ENCODE peak calls at places on chromosomes 1 and 21, in six cellular contexts. G, Q, N, J, F and E are unnamed samples.
A peak's percentile ranks its signal among the peaks of the same experiment; 100 is the strongest.

GRCh38 chr1:21547876-21548275 is 38.7 kb downstream of the ALPL start:
- DNase-seq in G (no peak), Q (no peak), N (no peak), J (no peak), F (no peak), E (no peak)

GRCh38 chr1:77354536-77354935 is 72.7 kb downstream of the AK5 start:
- DNase-seq in G (no peak), Q (no peak), N (no peak), J (no peak), F (no peak), E (no peak)

GRCh38 chr1:173400387-173400995 is 76.6 kb upstream of the PRDX6 start:
- DNase-seq in G (no peak), Q (no peak), N (no peak), J (no peak), F (no peak), E (no peak)

GRCh38 chr1:209435654-209436566 is 147.6 kb upstream of the CAMK1G start:
- DNase-seq in G (peak; percentile 48), Q (no peak), N (peak; percentile 74), J (peak; percentile 60), F (peak; percentile 68), E (peak; percentile 97)

GRCh38 chr1:235050911-235051360 is 77.7 kb downstream of the TOMM20 start:
- DNase-seq in G (peak; percentile 49), Q (peak; percentile 85), N (no peak), J (no peak), F (no peak), E (no peak)

GRCh38 chr1:220367833-220368232 is 95.6 kb upstream of the RAB3GAP2 start:
- DNase-seq in G (no peak), Q (no peak), N (no peak), J (no peak), F (no peak), E (no peak)

GRCh38 chr1:2119886-2120285 is 69.7 kb downstream of the PRKCZ start:
- DNase-seq in G (no peak), Q (no peak), N (no peak), J (no peak), F (no peak), E (no peak)

GRCh38 chr1:167995038-167995437 is 58.2 kb upstream of the MPC2 start:
- DNase-seq in G (no peak), Q (no peak), N (no peak), J (no peak), F (no peak), E (no peak)

GRCh38 chr1:24558902-24559791 is 3.3 kb downstream of the NCMAP start:
- DNase-seq in G (peak; percentile 39), Q (peak; percentile 66), N (no peak), J (peak; percentile 83), F (no peak), E (peak; percentile 87)

GRCh38 chr21:21283810-21284209 is 285.6 kb downstream of the NCAM2 start:
- DNase-seq in G (no peak), Q (no peak), N (no peak), J (no peak), F (no peak), E (no peak)

GRCh38 chr1:204466416-204467405 is 27.9 kb downstream of the PIK3C2B start:
- DNase-seq in G (peak; percentile 57), Q (peak; percentile 85), N (no peak), J (no peak), F (no peak), E (no peak)

GRCh38 chr21:38134084-38134873 is 122.5 kb upstream of the KCNJ15 start:
- DNase-seq in G (no peak), Q (no peak), N (no peak), J (no peak), F (no peak), E (peak; percentile 21)

GRCh38 chr21:38771536-38771935 is 34.2 kb upstream of the ETS2 start:
- DNase-seq in G (no peak), Q (no peak), N (no peak), J (no peak), F (no peak), E (no peak)

GRCh38 chr1:81804320-81804719 is 3.6 kb downstream of the ADGRL2 start:
- DNase-seq in G (no peak), Q (no peak), N (no peak), J (no peak), F (no peak), E (no peak)

GRCh38 chr1:226577401-226578180 is 29.0 kb downstream of the STUM start:
- DNase-seq in G (no peak), Q (no peak), N (no peak), J (no peak), F (no peak), E (no peak)

GRCh38 chr21:38859852-38860251 is 54.1 kb downstream of the ETS2 start:
- DNase-seq in G (no peak), Q (no peak), N (no peak), J (no peak), F (no peak), E (no peak)

GRCh38 chr1:204112876-204113730 is 38.7 kb downstream of the ETNK2 start:
- DNase-seq in G (no peak), Q (no peak), N (no peak), J (no peak), F (no peak), E (no peak)

GRCh38 chr1:184479435-184480202 is 92.8 kb downstream of the C1orf21 start:
- DNase-seq in G (no peak), Q (no peak), N (no peak), J (no peak), F (no peak), E (no peak)
- TF ChIP-seq CTCF in G (no peak), Q (no peak), N (no peak), J (no peak), F (no peak), E (no peak)

GRCh38 chr1:199242601-199243000 is 603.8 kb downstream of the PTPRC start:
- DNase-seq in G (no peak), Q (no peak), N (no peak), J (no peak), F (no peak), E (no peak)

GRCh38 chr1:199242162-199242561 is 603.3 kb downstream of the PTPRC start:
- DNase-seq in G (no peak), Q (no peak), N (peak; percentile 16), J (no peak), F (no peak), E (no peak)

GRCh38 chr1:199247891-199248290 is 609.1 kb downstream of the PTPRC start:
- DNase-seq in G (no peak), Q (no peak), N (no peak), J (no peak), F (no peak), E (no peak)

GRCh38 chr1:199246716-199247115 is 607.9 kb downstream of the PTPRC start:
- DNase-seq in G (no peak), Q (no peak), N (no peak), J (no peak), F (no peak), E (no peak)

DNA sequence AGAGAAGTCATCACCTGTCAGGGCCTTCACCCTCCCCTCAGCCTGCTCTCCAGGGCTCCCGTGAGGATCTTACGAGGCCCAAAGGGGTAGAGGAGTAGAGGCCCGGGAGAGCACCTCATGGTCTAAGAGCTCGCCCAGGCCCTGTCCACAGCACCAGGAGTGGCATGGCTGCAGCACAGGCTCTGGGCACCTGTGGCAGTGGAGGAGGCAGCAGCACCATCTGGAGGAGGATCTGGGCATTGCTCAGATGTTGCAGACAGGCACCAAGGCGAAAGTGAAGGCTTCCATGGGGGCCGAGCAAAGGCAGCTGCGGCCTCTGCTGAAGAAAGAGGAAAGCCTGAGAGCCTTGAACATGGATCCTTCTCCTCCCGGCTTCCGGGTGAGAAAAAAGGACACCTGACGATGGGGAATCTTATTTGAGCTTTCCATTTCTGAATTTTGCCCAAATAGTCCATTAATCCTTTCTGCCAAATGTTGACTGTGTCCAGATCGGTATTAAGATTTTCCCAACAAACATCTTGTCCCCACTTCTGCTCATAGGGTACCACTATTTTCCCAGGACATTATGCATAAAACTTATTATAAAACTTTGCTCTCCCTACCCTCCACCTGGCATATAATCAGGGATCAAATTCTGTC is 604.7 kb downstream of the PTPRC start:
- DNase-seq in G (peak; percentile 27), Q (no peak), N (peak; percentile 74), J (peak; percentile 54), F (no peak), E (peak; percentile 71)
- TF ChIP-seq CTCF in G (peak; percentile 59), Q (no peak), N (peak; percentile 73), J (peak; percentile 47), F (no peak), E (peak; percentile 90)

GRCh38 chr1:3349161-3349967 is 105.1 kb upstream of the ARHGEF16 start:
- DNase-seq in G (peak; percentile 89), Q (no peak), N (peak; percentile 33), J (no peak), F (no peak), E (no peak)
- TF ChIP-seq CTCF in G (no peak), Q (peak; percentile 24), N (peak; percentile 53), J (no peak), F (no peak), E (no peak)

DNA sequence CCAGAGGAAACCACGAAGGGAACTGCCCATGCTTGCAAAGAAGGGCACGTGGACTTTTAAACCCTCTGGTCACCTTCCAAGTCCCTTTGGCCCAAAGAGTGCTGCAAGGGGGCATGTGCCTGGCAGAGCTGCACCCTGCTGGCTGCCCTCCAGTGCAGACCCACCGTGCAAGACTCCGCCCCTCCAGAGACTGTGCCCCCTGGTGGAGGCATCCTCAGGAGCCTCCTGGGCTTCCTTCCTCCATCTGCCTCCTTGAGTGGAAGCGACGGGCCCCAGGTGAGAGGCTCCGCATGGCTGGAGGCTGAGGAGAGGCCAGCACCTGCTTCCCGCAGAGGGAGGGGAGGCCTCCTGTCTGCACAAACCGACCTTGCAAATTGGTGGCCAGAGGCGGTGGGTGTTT is 100.7 kb downstream of the CRYAA start:
- DNase-seq in G (no peak), Q (no peak), N (peak; percentile 28), J (no peak), F (no peak), E (peak; percentile 30)
- TF ChIP-seq CTCF in G (no peak), Q (no peak), N (peak; percentile 60), J (no peak), F (no peak), E (no peak)

GRCh38 chr1:177185209-177185608 is 14.5 kb downstream of the BRINP2 start:
- DNase-seq in G (no peak), Q (no peak), N (peak; percentile 35), J (no peak), F (no peak), E (peak; percentile 35)
- TF ChIP-seq CTCF in G (peak; percentile 19), Q (no peak), N (peak; percentile 52), J (no peak), F (no peak), E (peak; percentile 37)

GRCh38 chr1:101317590-101317989 is 80.8 kb downstream of the S1PR1 start:
- DNase-seq in G (no peak), Q (no peak), N (no peak), J (no peak), F (no peak), E (no peak)
- TF ChIP-seq CTCF in G (no peak), Q (no peak), N (peak; percentile 40), J (no peak), F (no peak), E (no peak)

GRCh38 chr1:52636701-52637695 is 4.0 kb downstream of the SHISAL2A start:
- DNase-seq in G (no peak), Q (no peak), N (no peak), J (no peak), F (no peak), E (peak; percentile 27)

GRCh38 chr1:52633291-52633754 is 355 bp downstream of the SHISAL2A start:
- DNase-seq in G (no peak), Q (no peak), N (no peak), J (no peak), F (no peak), E (no peak)

GRCh38 chr1:52637946-52638345 is 5.0 kb downstream of the SHISAL2A start:
- DNase-seq in G (no peak), Q (no peak), N (no peak), J (no peak), F (no peak), E (no peak)

GRCh38 chr1:52634111-52634510 is 1.1 kb downstream of the SHISAL2A start:
- DNase-seq in G (no peak), Q (no peak), N (no peak), J (no peak), F (no peak), E (no peak)

GRCh38 chr1:52635321-52636089 is 2.5 kb downstream of the SHISAL2A start:
- DNase-seq in G (no peak), Q (no peak), N (no peak), J (no peak), F (no peak), E (no peak)
- TF ChIP-seq CTCF in G (no peak), Q (no peak), N (no peak), J (no peak), F (no peak), E (no peak)